ENCODE peak calls at places on chromosomes 5 and 9, in six cellular contexts. C is body of pancreas, D is tibial nerve, T is fibroblast of mammary gland, M is tibial artery, O is pancreas. P is an unnamed sample.
A peak's percentile ranks its signal among the peaks of the same experiment; 100 is the strongest.

GRCh38 chr5:153517105-153517700 is 26.7 kb downstream of the GRIA1 start:
- DNase-seq in M (no peak), T (no peak), C (no peak), D (no peak), O (no peak), P (peak; percentile 26)

GRCh38 chr9:37531699-37532098 is 44.5 kb downstream of the FBXO10 start:
- DNase-seq in O (no peak), D (no peak), T (no peak), M (no peak), C (no peak), P (no peak)

GRCh38 chr9:114205171-114206015 is 50.1 kb downstream of the COL27A1 start:
- DNase-seq in O (no peak), D (no peak), C (no peak), M (peak; percentile 65), T (no peak), P (no peak)

GRCh38 chr5:74016373-74016772 is 390.4 kb downstream of the ARHGEF28 start:
- DNase-seq in O (no peak), D (no peak), T (no peak), C (no peak), M (no peak), P (no peak)

GRCh38 chr5:74895906-74896305 is 29.7 kb upstream of the FAM169A start:
- DNase-seq in O (peak; percentile 88), T (peak; percentile 80), D (no peak), M (no peak), C (peak; percentile 94), P (no peak)

GRCh38 chr5:81552844-81553569 is 159.1 kb upstream of the ACOT12 start:
- DNase-seq in M (no peak), O (no peak), C (no peak), T (no peak), D (no peak), P (no peak)

GRCh38 chr9:93318441-93318840 is 133.0 kb upstream of the FAM120A start:
- DNase-seq in M (no peak), O (no peak), C (no peak), D (no peak), T (no peak), P (no peak)

GRCh38 chr5:17132444-17133083 is 84.9 kb upstream of the BASP1 start:
- DNase-seq in C (no peak), D (no peak), T (peak; percentile 60), O (no peak), M (no peak), P (peak; percentile 35)

GRCh38 chr5:116084231-116084630 is 594 bp upstream of the COMMD10 start:
- DNase-seq in M (no peak), O (no peak), D (no peak), C (peak; percentile 31), T (peak; percentile 35), P (no peak)

GRCh38 chr5:7087719-7088297 is 308.1 kb upstream of the ADCY2 start:
- DNase-seq in C (no peak), D (no peak), T (no peak), O (no peak), M (no peak), P (no peak)
- TF ChIP-seq CTCF in C (no peak), D (no peak), T (no peak), O (no peak), M (no peak), P (no peak)

GRCh38 chr9:136278894-136279293 is 25.0 kb downstream of the CCDC187 start:
- DNase-seq in O (no peak), D (no peak), M (no peak), C (no peak), T (no peak), P (no peak)
- TF ChIP-seq CTCF in O (no peak), D (no peak), M (no peak), C (no peak), T (no peak), P (no peak)

GRCh38 chr9:33041459-33042188 is 16.6 kb downstream of the DNAJA1 start:
- DNase-seq in O (no peak), D (no peak), M (no peak), C (no peak), T (peak; percentile 55), P (no peak)

GRCh38 chr9:33048054-33048465 is 23.0 kb downstream of the DNAJA1 start:
- DNase-seq in D (no peak), M (no peak), O (no peak), C (no peak), T (no peak), P (no peak)

GRCh38 chr9:33044162-33044673 is 19.1 kb downstream of the DNAJA1 start:
- DNase-seq in M (peak; percentile 89), D (peak; percentile 71), C (peak; percentile 87), O (peak; percentile 81), T (peak; percentile 94), P (peak; percentile 35)

GRCh38 chr9:33042528-33042927 is 17.5 kb downstream of the DNAJA1 start:
- DNase-seq in T (peak; percentile 49), M (no peak), D (no peak), C (no peak), O (no peak), P (no peak)

DNA sequence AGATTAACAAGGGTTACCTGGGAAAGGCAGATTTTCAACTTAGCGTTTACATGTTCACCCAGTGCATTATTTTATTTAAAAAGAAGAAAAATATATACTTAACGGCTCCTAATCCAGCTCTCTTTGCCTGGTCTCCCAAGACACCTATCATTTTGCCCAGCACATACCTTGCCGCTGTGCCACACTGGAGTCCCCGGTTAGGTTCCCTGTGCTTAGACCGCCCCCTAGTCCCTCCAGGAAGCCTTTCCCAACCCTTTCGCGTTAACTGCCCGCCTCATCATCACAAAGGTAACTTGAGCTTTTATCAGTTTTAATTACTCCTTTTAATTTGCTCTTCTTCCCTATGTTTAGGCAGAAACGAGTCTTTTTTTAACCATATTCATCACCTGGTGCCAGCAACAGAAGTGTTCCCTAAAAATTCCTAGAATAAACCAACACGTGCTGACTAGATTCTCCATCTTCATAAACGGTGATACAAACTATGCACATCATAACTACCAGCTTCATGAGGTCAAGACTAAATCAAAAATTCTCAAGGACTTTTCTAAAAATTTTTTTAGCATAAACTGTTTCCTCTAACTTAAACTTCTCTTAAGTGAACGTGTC is 19.7 kb downstream of the DNAJA1 start:
- DNase-seq in M (no peak), C (peak; percentile 56), T (peak; percentile 33), D (no peak), O (peak; percentile 35), P (no peak)
- TF ChIP-seq CTCF in M (no peak), C (peak; percentile 36), T (peak; percentile 34), D (no peak), O (no peak), P (peak; percentile 44)

GRCh38 chr9:20407013-20407412 is 215.3 kb downstream of the MLLT3 start:
- DNase-seq in T (peak; percentile 5), C (no peak), O (no peak), D (no peak), M (no peak), P (no peak)
- TF ChIP-seq CTCF in T (peak; percentile 18), C (peak; percentile 16), O (no peak), D (no peak), M (no peak), P (peak; percentile 10)

GRCh38 chr5:31824886-31825774 is 186.2 kb downstream of the PDZD2 start:
- DNase-seq in C (peak; percentile 59), O (no peak), D (peak; percentile 28), M (peak; percentile 46), T (peak; percentile 71), P (no peak)
- TF ChIP-seq CTCF in C (peak; percentile 63), O (peak; percentile 49), D (peak; percentile 65), M (peak; percentile 75), T (peak; percentile 71), P (peak; percentile 92)

GRCh38 chr5:38843665-38844064 is 2.1 kb upstream of the OSMR start:
- DNase-seq in M (no peak), D (no peak), T (peak; percentile 56), O (no peak), C (no peak), P (no peak)

GRCh38 chr5:38846379-38846967 is 661 bp downstream of the OSMR start:
- DNase-seq in M (no peak), T (no peak), O (no peak), D (no peak), C (peak; percentile 23), P (no peak)

GRCh38 chr5:38845555-38846378 is at the start of gene OSMR:
- DNase-seq in C (peak; percentile 89), T (peak; percentile 98), O (peak; percentile 86), M (peak; percentile 95), D (peak; percentile 77), P (no peak)

GRCh38 chr5:38848637-38849036 is 2.8 kb downstream of the OSMR start:
- DNase-seq in T (no peak), C (no peak), M (no peak), O (no peak), D (no peak), P (no peak)

DNA sequence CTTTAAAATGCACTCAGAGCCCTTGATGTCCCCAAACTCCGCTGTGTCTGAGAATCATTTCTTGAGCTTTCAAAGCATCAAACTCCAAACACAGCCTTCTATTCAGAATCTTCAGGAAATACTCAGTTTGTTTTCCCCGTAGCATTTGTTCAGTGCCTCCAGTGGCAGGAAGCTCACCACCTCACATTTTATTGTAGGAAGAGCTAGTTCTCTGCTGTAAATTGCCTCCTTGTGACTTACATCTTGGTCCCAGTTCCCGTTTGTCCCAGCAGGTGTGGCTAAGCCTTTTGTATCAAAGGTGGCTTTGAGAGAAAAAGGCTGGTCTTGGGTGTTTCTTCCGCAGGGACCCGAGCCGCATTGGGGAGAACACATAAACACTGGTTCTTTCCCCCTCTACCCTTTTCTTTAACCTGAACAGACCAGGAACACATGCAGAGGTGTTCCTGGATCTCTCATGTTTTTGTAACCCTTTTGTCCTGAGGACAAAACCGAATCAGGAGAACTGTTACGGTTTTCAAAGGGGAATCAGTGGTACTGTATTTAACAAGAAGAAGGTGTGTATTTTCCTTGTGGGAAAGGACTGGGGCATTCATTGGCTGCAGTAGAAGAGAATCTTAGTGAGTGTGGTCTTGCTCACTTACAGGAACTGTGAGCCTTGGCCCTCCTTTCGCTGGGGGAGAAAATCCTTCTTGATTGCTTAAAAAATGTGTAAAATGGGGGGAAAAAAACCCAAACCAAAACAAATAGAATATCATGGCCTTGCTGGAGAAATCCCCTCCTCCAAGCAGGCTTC is 1.9 kb downstream of the OSMR start:
- DNase-seq in T (no peak), D (no peak), M (no peak), O (no peak), C (no peak), P (no peak)
- TF ChIP-seq CTCF in T (peak; percentile 10), D (no peak), M (no peak), O (no peak), C (no peak), P (no peak)

GRCh38 chr5:124660229-124661093 is 86.0 kb downstream of the ZNF608 start:
- DNase-seq in C (peak; percentile 68), T (peak; percentile 66), M (no peak), O (peak; percentile 60), D (no peak), P (no peak)
- TF ChIP-seq CTCF in C (no peak), T (no peak), M (no peak), O (no peak), D (no peak), P (no peak)

P was measured in D721Med.